ENCODE peak calls at places on chromosomes 12 and 14, in four cellular contexts. One of them, this sample, is unnamed. For H3K36me3 and H3K4me1, the result is how much of the 10 kb centered on the place peaks cover.

GRCh38 chr12:101277443-101277842 is 2.5 kb upstream of the UTP20 start:
- DNase-seq in RWPE2: no peak
- DNase-seq in CD8-positive, alpha-beta memory T cell: no peak
- DNase-seq in tibial artery: no peak
- DNase-seq in this sample: no peak

GRCh38 chr14:103001226-103001625 is 56.1 kb downstream of the CDC42BPB start:
- DNase-seq in RWPE2: no peak
- DNase-seq in CD8-positive, alpha-beta memory T cell: no peak
- DNase-seq in tibial artery: no peak
- DNase-seq in this sample: no peak

GRCh38 chr12:10235761-10236631 is 23.3 kb downstream of the GABARAPL1 start:
- DNase-seq in RWPE2: no peak
- DNase-seq in CD8-positive, alpha-beta memory T cell: peak
- DNase-seq in tibial artery: no peak
- DNase-seq in this sample: peak

GRCh38 chr12:52280319-52280795 is 5.9 kb downstream of the KRT86 start:
- DNase-seq in RWPE2: peak
- DNase-seq in CD8-positive, alpha-beta memory T cell: no peak
- DNase-seq in tibial artery: peak
- DNase-seq in this sample: peak

GRCh38 chr14:77040995-77041744 is 12.7 kb upstream of the IRF2BPL start:
- DNase-seq in RWPE2: no peak
- DNase-seq in CD8-positive, alpha-beta memory T cell: no peak
- DNase-seq in tibial artery: peak
- DNase-seq in this sample: no peak

GRCh38 chr12:120402217-120402616 is 33.3 kb upstream of the MSI1 start:
- DNase-seq in RWPE2: no peak
- DNase-seq in CD8-positive, alpha-beta memory T cell: no peak
- DNase-seq in tibial artery: no peak
- DNase-seq in this sample: no peak

GRCh38 chr14:77120771-77121743 is 20.5 kb downstream of the ZDHHC22 start:
- DNase-seq in RWPE2: no peak
- DNase-seq in CD8-positive, alpha-beta memory T cell: peak
- DNase-seq in tibial artery: no peak
- DNase-seq in this sample: no peak

GRCh38 chr14:80212025-80212402 is 710 bp upstream of the DIO2 start:
- DNase-seq in RWPE2: no peak
- DNase-seq in CD8-positive, alpha-beta memory T cell: no peak
- DNase-seq in tibial artery: no peak
- DNase-seq in this sample: peak

GRCh38 chr14:24196071-24197061 is 1.1 kb upstream of the TM9SF1 start:
- DNase-seq in RWPE2: no peak
- DNase-seq in CD8-positive, alpha-beta memory T cell: no peak
- DNase-seq in tibial artery: no peak
- DNase-seq in this sample: peak

GRCh38 chr14:71324767-71325272 is 417.6 kb downstream of the PCNX1 start:
- DNase-seq in RWPE2: no peak
- DNase-seq in CD8-positive, alpha-beta memory T cell: peak
- DNase-seq in tibial artery: no peak
- DNase-seq in this sample: no peak

GRCh38 chr12:56596815-56597214 is 33.3 kb downstream of the BAZ2A start:
- DNase-seq in RWPE2: no peak
- DNase-seq in CD8-positive, alpha-beta memory T cell: no peak
- DNase-seq in tibial artery: no peak
- DNase-seq in this sample: no peak

GRCh38 chr12:56601503-56601902 is 28.6 kb downstream of the BAZ2A start:
- DNase-seq in RWPE2: no peak
- DNase-seq in CD8-positive, alpha-beta memory T cell: peak
- DNase-seq in tibial artery: no peak
- DNase-seq in this sample: no peak

GRCh38 chr12:56599797-56600196 is 30.3 kb downstream of the BAZ2A start:
- DNase-seq in RWPE2: no peak
- DNase-seq in CD8-positive, alpha-beta memory T cell: no peak
- DNase-seq in tibial artery: no peak
- DNase-seq in this sample: no peak

GRCh38 chr12:56600753-56601152 is 29.4 kb downstream of the BAZ2A start:
- DNase-seq in RWPE2: no peak
- DNase-seq in CD8-positive, alpha-beta memory T cell: no peak
- DNase-seq in tibial artery: no peak
- DNase-seq in this sample: no peak

GRCh38 chr12:56599041-56599440 is 31.1 kb downstream of the BAZ2A start:
- DNase-seq in RWPE2: no peak
- DNase-seq in CD8-positive, alpha-beta memory T cell: no peak
- DNase-seq in tibial artery: no peak
- DNase-seq in this sample: no peak
- H3K36me3 ChIP-seq in RWPE2: half or more
- H3K36me3 ChIP-seq in CD8-positive, alpha-beta memory T cell: half or more
- H3K36me3 ChIP-seq in tibial artery: half or more
- H3K36me3 ChIP-seq in this sample: half or more

GRCh38 chr12:89212339-89212771 is 139.9 kb downstream of the DUSP6 start:
- DNase-seq in RWPE2: no peak
- DNase-seq in CD8-positive, alpha-beta memory T cell: no peak
- DNase-seq in tibial artery: peak
- DNase-seq in this sample: no peak
- H3K27ac ChIP-seq in RWPE2: no peak
- H3K27ac ChIP-seq in CD8-positive, alpha-beta memory T cell: no peak
- H3K27ac ChIP-seq in tibial artery: no peak
- H3K27ac ChIP-seq in this sample: no peak

DNA sequence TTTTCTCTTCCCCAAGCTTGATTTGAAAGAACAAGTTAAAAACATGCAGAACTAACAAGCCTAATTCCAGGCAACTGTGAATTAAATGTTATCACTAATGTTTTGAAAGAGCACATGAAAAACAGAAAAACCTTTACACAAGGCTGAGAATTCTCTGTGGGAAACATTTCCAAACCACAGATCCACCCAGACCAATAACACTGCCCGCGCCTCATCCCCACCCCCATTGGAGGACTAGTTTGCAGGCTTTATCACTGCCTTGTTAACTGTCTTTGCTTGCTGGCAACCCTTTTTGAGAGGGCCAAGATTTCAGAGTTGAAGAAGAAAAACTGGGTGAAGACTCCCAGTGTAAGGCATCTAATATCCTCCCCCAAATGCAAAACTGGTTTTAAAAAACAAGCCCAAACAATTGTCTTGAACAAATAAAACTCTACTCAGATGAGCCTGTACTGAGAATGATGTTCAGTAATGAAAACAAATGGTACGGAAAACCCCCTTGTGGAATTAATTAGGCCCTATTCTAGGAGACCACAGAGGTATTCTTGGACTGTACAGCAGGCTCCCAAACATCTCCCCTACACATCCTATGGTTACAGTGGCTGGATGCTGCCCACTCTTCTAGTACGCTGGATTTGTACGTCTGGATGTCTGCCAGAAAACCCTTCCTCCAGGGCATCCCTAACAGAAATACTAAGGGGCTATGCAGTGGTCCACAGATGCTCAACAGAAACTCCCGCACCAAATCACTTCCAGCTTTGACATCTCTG is 5.8 kb downstream of the MAX start:
- DNase-seq in RWPE2: no peak
- DNase-seq in CD8-positive, alpha-beta memory T cell: no peak
- DNase-seq in tibial artery: peak
- DNase-seq in this sample: no peak
- H3K4me1 ChIP-seq in RWPE2: under half
- H3K4me1 ChIP-seq in CD8-positive, alpha-beta memory T cell: half or more
- H3K4me1 ChIP-seq in tibial artery: half or more
- H3K4me1 ChIP-seq in this sample: under half

DNA sequence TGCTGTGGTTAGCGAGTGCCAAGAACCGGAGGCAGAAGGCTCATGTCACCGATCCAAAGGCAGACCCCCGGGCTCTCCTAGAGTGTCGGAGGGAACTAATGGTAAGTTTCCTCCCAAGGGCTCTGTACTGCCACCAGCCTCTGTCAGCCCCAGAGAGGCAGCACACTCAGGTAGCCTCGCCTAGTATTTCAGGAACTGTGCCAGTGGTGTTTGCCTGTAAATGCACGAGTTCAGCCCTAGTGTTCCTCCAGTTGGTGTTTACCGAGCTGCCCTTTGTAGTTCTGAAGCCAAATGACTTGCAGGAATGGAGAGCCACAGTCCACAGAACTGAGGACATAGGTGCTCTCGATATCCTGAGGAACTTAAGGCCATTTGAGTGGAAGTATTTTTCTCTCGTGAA is 72.6 kb downstream of the ESR2 start:
- DNase-seq in RWPE2: no peak
- DNase-seq in CD8-positive, alpha-beta memory T cell: no peak
- DNase-seq in tibial artery: no peak
- DNase-seq in this sample: no peak
- H3K36me3 ChIP-seq in RWPE2: half or more
- H3K36me3 ChIP-seq in CD8-positive, alpha-beta memory T cell: half or more
- H3K36me3 ChIP-seq in tibial artery: half or more
- H3K36me3 ChIP-seq in this sample: under half

DNA sequence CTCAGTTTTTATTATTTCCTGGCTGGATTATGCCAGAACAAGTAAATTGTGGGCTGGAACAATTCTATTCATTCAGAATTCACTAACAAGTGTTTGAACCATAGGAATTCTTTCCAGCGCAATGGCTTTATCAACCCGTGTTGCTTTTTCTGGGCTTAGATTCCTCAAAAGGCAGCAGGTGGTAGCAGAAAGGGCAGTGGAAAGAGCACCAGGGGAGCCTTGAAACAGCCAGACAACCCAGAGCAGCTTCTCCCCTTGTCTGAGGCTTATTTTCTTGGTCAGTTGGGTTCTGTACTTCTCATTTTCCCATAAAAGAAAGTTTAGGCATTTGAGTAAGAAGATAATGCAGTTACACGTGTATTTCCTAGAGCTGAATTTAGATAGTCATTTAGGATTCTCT is 130.7 kb downstream of the OTOGL start:
- DNase-seq in RWPE2: no peak
- DNase-seq in CD8-positive, alpha-beta memory T cell: no peak
- DNase-seq in tibial artery: no peak
- DNase-seq in this sample: no peak
- H3K27ac ChIP-seq in RWPE2: no peak
- H3K27ac ChIP-seq in CD8-positive, alpha-beta memory T cell: no peak
- H3K27ac ChIP-seq in tibial artery: no peak
- H3K27ac ChIP-seq in this sample: no peak

DNA sequence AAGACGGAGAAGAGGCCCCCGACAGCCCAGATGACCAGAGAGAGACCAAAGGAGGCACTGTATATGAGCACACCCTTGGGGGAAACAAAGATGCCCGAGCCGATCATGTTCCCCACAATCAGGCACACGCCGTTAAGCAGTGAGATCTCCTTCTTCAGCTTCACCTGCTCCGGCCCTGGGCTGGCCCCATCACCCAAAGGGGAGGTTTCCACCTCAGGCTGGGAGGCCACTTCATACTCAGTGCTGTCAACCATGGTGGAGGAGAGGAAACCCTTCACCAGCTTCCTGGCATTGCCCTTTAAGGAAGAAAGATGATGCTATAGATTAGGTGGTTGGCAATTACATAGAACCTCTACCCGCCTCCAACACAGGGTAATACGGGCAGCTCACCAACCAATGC is 2.1 kb downstream of the SLC7A7 start:
- DNase-seq in RWPE2: no peak
- DNase-seq in CD8-positive, alpha-beta memory T cell: no peak
- DNase-seq in tibial artery: no peak
- DNase-seq in this sample: no peak
- H3K4me1 ChIP-seq in RWPE2: under half
- H3K4me1 ChIP-seq in CD8-positive, alpha-beta memory T cell: under half
- H3K4me1 ChIP-seq in tibial artery: under half
- H3K4me1 ChIP-seq in this sample: under half